ENCODE peak calls at places on chromosome 11, in ten cellular contexts. One of them, this sample, is unnamed.

GRCh38 chr11:789951-790350 is at the start of gene CEND1:
- DNase-seq in GM12878: no peak
- DNase-seq in CD8-positive, alpha-beta memory T cell: no peak
- DNase-seq in uterus: peak; percentile 56
- DNase-seq in HCEC 1CT: no peak
- DNase-seq in T follicular helper cell: no peak
- DNase-seq in NCI-H2081: no peak
- DNase-seq in ovary: no peak
- DNase-seq in T47D: no peak
- DNase-seq in NCI-H2171 treated with DMSO at 0.1 percent for 48 hours: peak; percentile 13
- DNase-seq in this sample: peak; percentile 43

GRCh38 chr11:126929186-126930085 is 71.1 kb downstream of the KIRREL3 start:
- DNase-seq in NCI-H2081: no peak
- DNase-seq in uterus: no peak
- DNase-seq in T follicular helper cell: no peak
- DNase-seq in T47D: no peak
- DNase-seq in CD8-positive, alpha-beta memory T cell: no peak
- DNase-seq in GM12878: no peak
- DNase-seq in HCEC 1CT: no peak
- DNase-seq in NCI-H2171 treated with DMSO at 0.1 percent for 48 hours: no peak
- DNase-seq in ovary: no peak
- DNase-seq in this sample: no peak

GRCh38 chr11:5626191-5626590 is 1.4 kb downstream of the TRIM34 start:
- DNase-seq in T follicular helper cell: no peak
- DNase-seq in NCI-H2171 treated with DMSO at 0.1 percent for 48 hours: no peak
- DNase-seq in ovary: no peak
- DNase-seq in NCI-H2081: no peak
- DNase-seq in CD8-positive, alpha-beta memory T cell: no peak
- DNase-seq in uterus: no peak
- DNase-seq in T47D: no peak
- DNase-seq in HCEC 1CT: peak; percentile 54
- DNase-seq in GM12878: no peak
- DNase-seq in this sample: no peak

GRCh38 chr11:44229003-44229570 is 80.9 kb downstream of the ALX4 start:
- DNase-seq in uterus: no peak
- DNase-seq in GM12878: no peak
- DNase-seq in NCI-H2171 treated with DMSO at 0.1 percent for 48 hours: no peak
- DNase-seq in ovary: no peak
- DNase-seq in T follicular helper cell: no peak
- DNase-seq in CD8-positive, alpha-beta memory T cell: no peak
- DNase-seq in T47D: no peak
- DNase-seq in HCEC 1CT: no peak
- DNase-seq in NCI-H2081: peak; percentile 60
- DNase-seq in this sample: no peak

GRCh38 chr11:2574043-2574552 is 125.7 kb downstream of the KCNQ1OT1 start:
- DNase-seq in HCEC 1CT: no peak
- DNase-seq in uterus: peak; percentile 13
- DNase-seq in ovary: peak; percentile 27
- DNase-seq in T follicular helper cell: no peak
- DNase-seq in T47D: no peak
- DNase-seq in CD8-positive, alpha-beta memory T cell: no peak
- DNase-seq in NCI-H2081: no peak
- DNase-seq in NCI-H2171 treated with DMSO at 0.1 percent for 48 hours: no peak
- DNase-seq in GM12878: no peak
- DNase-seq in this sample: no peak

GRCh38 chr11:47858169-47858543 is 10.0 kb upstream of the NUP160 start:
- DNase-seq in NCI-H2081: no peak
- DNase-seq in GM12878: no peak
- DNase-seq in T47D: no peak
- DNase-seq in HCEC 1CT: peak; percentile 63
- DNase-seq in NCI-H2171 treated with DMSO at 0.1 percent for 48 hours: no peak
- DNase-seq in T follicular helper cell: no peak
- DNase-seq in ovary: no peak
- DNase-seq in uterus: no peak
- DNase-seq in CD8-positive, alpha-beta memory T cell: no peak
- DNase-seq in this sample: peak; percentile 90

GRCh38 chr11:67607507-67607906 is 771 bp downstream of the NDUFV1 start:
- DNase-seq in uterus: no peak
- DNase-seq in CD8-positive, alpha-beta memory T cell: no peak
- DNase-seq in T follicular helper cell: no peak
- DNase-seq in NCI-H2081: no peak
- DNase-seq in ovary: no peak
- DNase-seq in GM12878: no peak
- DNase-seq in T47D: no peak
- DNase-seq in NCI-H2171 treated with DMSO at 0.1 percent for 48 hours: no peak
- DNase-seq in HCEC 1CT: no peak
- DNase-seq in this sample: no peak

GRCh38 chr11:65554057-65554818 is 3.9 kb downstream of the LTBP3 start:
- DNase-seq in T follicular helper cell: no peak
- DNase-seq in T47D: no peak
- DNase-seq in ovary: no peak
- DNase-seq in CD8-positive, alpha-beta memory T cell: peak; percentile 43
- DNase-seq in NCI-H2171 treated with DMSO at 0.1 percent for 48 hours: no peak
- DNase-seq in uterus: no peak
- DNase-seq in GM12878: no peak
- DNase-seq in NCI-H2081: no peak
- DNase-seq in HCEC 1CT: no peak
- DNase-seq in this sample: no peak

GRCh38 chr11:69968407-69969347 is 109.4 kb upstream of the ANO1 start:
- DNase-seq in ovary: peak; percentile 46
- DNase-seq in uterus: no peak
- DNase-seq in NCI-H2081: no peak
- DNase-seq in HCEC 1CT: no peak
- DNase-seq in NCI-H2171 treated with DMSO at 0.1 percent for 48 hours: no peak
- DNase-seq in T47D: no peak
- DNase-seq in GM12878: no peak
- DNase-seq in CD8-positive, alpha-beta memory T cell: no peak
- DNase-seq in T follicular helper cell: no peak
- DNase-seq in this sample: no peak

GRCh38 chr11:99257131-99257530 is 236.4 kb downstream of the CNTN5 start:
- DNase-seq in HCEC 1CT: no peak
- DNase-seq in T follicular helper cell: no peak
- DNase-seq in GM12878: no peak
- DNase-seq in NCI-H2081: no peak
- DNase-seq in uterus: no peak
- DNase-seq in T47D: no peak
- DNase-seq in NCI-H2171 treated with DMSO at 0.1 percent for 48 hours: no peak
- DNase-seq in CD8-positive, alpha-beta memory T cell: no peak
- DNase-seq in ovary: no peak
- DNase-seq in this sample: no peak